ENCODE peak calls at places on chromosomes 4 and X, in four cellular contexts. Y, P, M and F are unnamed samples.

GRCh38 chr4:10305816-10306215 is 151.4 kb downstream of the ZNF518B start:
- DNase-seq in Y (no peak), P (no peak), M (no peak), F (no peak)

GRCh38 chrX:148806145-148806868 is 305.9 kb downstream of the AFF2 start:
- DNase-seq in Y (no peak), P (no peak), M (no peak), F (no peak)

GRCh38 chr4:62709618-62710252 is 1509.6 kb downstream of the ADGRL3 start:
- DNase-seq in Y (no peak), P (no peak), M (no peak), F (no peak)

GRCh38 chr4:81352476-81352875 is 119.2 kb downstream of the RASGEF1B start:
- DNase-seq in Y (no peak), P (no peak), M (no peak), F (no peak)

GRCh38 chr4:15936495-15936894 is 2.0 kb downstream of the FGFBP1 start:
- DNase-seq in Y (peak; percentile 72), P (peak; percentile 60), M (no peak), F (no peak)

GRCh38 chrX:24647257-24648058 is at the start of gene PCYT1B:
- DNase-seq in Y (peak; percentile 62), P (peak; percentile 40), M (no peak), F (peak; percentile 34)

GRCh38 chr4:53055274-53055673 is 193.2 kb downstream of the RASL11B start:
- DNase-seq in Y (no peak), P (no peak), M (no peak), F (no peak)

GRCh38 chr4:82865592-82865991 is 25.4 kb downstream of the SEC31A start:
- DNase-seq in Y (no peak), P (no peak), M (no peak), F (no peak)

GRCh38 chr4:175758050-175758449 is 54.0 kb downstream of the GPM6A start:
- DNase-seq in Y (no peak), P (no peak), M (no peak), F (no peak)

GRCh38 chrX:15973299-15973698 is 118.7 kb upstream of the AP1S2 start:
- DNase-seq in Y (no peak), P (peak; percentile 12), M (peak; percentile 3), F (no peak)

GRCh38 chr4:95560791-95561190 is 12.0 kb upstream of the UNC5C start:
- DNase-seq in Y (no peak), P (no peak), M (no peak), F (no peak)

GRCh38 chr4:109998867-109999303 is 86.2 kb downstream of the EGF start:
- DNase-seq in Y (no peak), P (no peak), M (peak; percentile 37), F (no peak)

GRCh38 chrX:13750204-13750603 is 15.7 kb downstream of the OFD1 start:
- DNase-seq in Y (no peak), P (no peak), M (peak; percentile 46), F (no peak)

GRCh38 chrX:155086202-155086840 is 15.0 kb downstream of the BRCC3 start:
- DNase-seq in Y (no peak), P (peak; percentile 30), M (peak; percentile 22), F (no peak)

GRCh38 chrX:130120746-130121504 is 10.6 kb upstream of the ELF4 start:
- DNase-seq in Y (peak; percentile 80), P (peak; percentile 74), M (peak; percentile 84), F (no peak)

GRCh38 chr4:77701111-77701510 is 95.5 kb downstream of the CXCL13 start:
- DNase-seq in Y (no peak), P (no peak), M (no peak), F (no peak)

GRCh38 chrX:69541959-69542358 is 37.8 kb downstream of the NALF2 start:
- DNase-seq in Y (no peak), P (no peak), M (no peak), F (no peak)

GRCh38 chr4:25908491-25908901 is 5.5 kb upstream of the SMIM20 start:
- DNase-seq in Y (no peak), P (no peak), M (peak; percentile 54), F (peak; percentile 69)

GRCh38 chrX:28988246-28988645 is 401.0 kb downstream of the IL1RAPL1 start:
- DNase-seq in Y (no peak), P (no peak), M (no peak), F (no peak)

GRCh38 chr4:6453688-6453990 is 18.8 kb downstream of the PPP2R2C start:
- DNase-seq in Y (no peak), P (no peak), M (no peak), F (no peak)

GRCh38 chr4:108395786-108396185 is 224.6 kb upstream of the RPL34 start:
- DNase-seq in Y (no peak), P (no peak), M (no peak), F (no peak)

GRCh38 chr4:69485130-69485529 is 10.6 kb downstream of the UGT2B4 start:
- DNase-seq in Y (no peak), P (no peak), M (no peak), F (no peak)

GRCh38 chr4:85741921-85742591 is 267.1 kb downstream of the ARHGAP24 start:
- DNase-seq in Y (peak; percentile 49), P (no peak), M (no peak), F (no peak)

GRCh38 chrX:45518552-45518951 is 317.9 kb upstream of the DIPK2B start:
- DNase-seq in Y (no peak), P (no peak), M (no peak), F (no peak)

GRCh38 chr4:76897522-76898384 is at the start of gene SOWAHB:
- DNase-seq in Y (peak; percentile 87), P (peak; percentile 93), M (peak; percentile 10), F (peak; percentile 70)

GRCh38 chr4:22719218-22719617 is 26.5 kb downstream of the GBA3 start:
- DNase-seq in Y (no peak), P (no peak), M (no peak), F (no peak)

DNA sequence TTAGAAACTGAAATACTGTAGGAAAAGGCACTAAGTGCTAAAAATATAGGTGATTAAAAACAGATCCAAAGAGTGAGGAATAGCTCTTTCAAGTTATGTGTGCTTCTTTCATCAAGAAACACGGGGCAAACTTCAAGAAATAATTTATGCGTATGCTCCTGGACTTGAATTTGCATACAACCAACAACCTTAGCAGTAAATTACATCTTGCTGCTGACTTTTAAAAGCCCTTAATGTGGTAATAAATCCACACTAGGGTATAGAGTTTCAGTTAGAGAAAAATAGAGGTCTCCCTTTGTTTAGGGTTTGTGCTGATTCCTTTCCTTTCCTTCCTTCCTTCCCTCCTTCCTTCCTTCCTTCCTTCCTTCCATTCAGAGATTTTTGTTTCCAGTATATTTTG is 94.5 kb upstream of the GC start:
- DNase-seq in Y (no peak), P (no peak), M (no peak), F (no peak)
- H3K9me3 ChIP-seq in Y (peaks cover 4% of the 10 kb centered on the region), P (no peaks in the 10 kb centered on the region), M (no peaks in the 10 kb centered on the region), F (no peaks in the 10 kb centered on the region)

GRCh38 chrX:1281511-1281910 is 12.9 kb downstream of the CSF2RA start:
- DNase-seq in Y (no peak), P (no peak), M (peak; percentile 45), F (no peak)
- H3K9me3 ChIP-seq in Y (no peaks in the 10 kb centered on the region), P (no peaks in the 10 kb centered on the region), M (no peaks in the 10 kb centered on the region), F (peaks cover 3% of the 10 kb centered on the region)

DNA sequence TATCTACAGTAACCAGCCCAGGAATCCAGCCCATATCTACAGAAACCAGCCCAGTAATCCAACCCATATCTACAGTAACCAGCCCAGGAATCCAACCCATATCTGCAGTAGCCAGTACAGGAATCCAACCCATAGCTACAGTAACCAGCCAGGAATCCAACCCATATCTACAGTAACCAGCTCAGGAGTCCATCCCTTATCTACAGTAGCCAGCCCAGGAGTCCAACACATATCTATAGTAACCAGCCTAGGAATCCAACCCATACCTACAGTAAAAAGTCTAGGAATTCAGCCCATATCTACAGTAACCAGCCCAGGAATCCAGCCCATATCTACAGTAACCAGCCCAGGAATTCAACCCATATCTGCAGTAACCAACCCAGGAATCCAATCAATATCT is 445.0 kb upstream of the BOD1L1 start:
- DNase-seq in Y (no peak), P (no peak), M (no peak), F (no peak)
- H3K9me3 ChIP-seq in Y (peaks cover 36% of the 10 kb centered on the region), P (peaks cover 16% of the 10 kb centered on the region), M (peaks cover 22% of the 10 kb centered on the region), F (no peaks in the 10 kb centered on the region)

GRCh38 chr4:4960574-4960973 is 58.7 kb downstream of the CYTL1 start:
- DNase-seq in Y (no peak), P (no peak), M (no peak), F (no peak)

GRCh38 chr4:4962928-4963327 is 56.3 kb downstream of the CYTL1 start:
- DNase-seq in Y (no peak), P (no peak), M (no peak), F (no peak)

DNA sequence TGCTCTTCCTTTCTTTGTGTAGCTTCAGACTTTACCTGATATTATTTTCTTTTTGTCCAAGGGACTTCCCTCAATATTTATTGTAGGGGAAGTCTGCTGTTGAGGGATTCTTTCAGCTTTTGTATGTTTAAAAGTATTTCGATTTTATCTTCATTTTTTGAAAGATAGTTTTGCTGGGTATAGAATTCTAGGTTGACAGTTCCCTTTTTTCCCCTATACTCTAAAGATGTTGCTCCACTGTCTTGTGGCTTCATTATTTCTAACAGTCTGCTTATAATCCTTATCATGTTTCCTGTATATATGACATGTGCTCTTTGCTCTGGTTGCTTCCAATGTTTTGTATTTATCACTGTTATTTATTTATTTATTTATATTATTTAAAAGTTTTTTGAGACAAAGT is 57.3 kb downstream of the CYTL1 start:
- DNase-seq in Y (no peak), P (no peak), M (no peak), F (no peak)
- H3K9me3 ChIP-seq in Y (peaks cover 47% of the 10 kb centered on the region), P (peaks cover 24% of the 10 kb centered on the region), M (peaks cover 26% of the 10 kb centered on the region), F (peaks cover 5% of the 10 kb centered on the region)

DNA sequence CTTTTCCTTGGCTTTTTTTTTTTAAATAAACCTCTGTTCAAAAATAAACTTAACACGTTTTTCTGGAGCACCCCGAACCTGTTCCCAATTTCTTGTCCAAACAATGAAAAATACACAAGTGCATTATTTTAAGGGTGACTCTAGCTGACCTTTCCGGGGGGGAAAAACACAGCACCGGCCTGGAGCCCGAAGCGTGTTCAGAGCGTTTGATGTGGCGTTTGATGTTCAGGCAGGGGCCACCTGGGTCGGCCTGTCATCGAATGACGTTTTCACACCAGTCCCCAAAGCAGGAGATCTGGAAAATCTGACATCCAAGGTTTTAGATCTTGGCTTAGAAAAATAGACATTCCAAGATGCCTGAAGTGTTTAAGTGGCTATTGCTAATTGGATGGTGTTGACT is 282.1 kb downstream of the SHOX start:
- DNase-seq in Y (no peak), P (no peak), M (no peak), F (no peak)
- H3K9me3 ChIP-seq in Y (no peaks in the 10 kb centered on the region), P (no peaks in the 10 kb centered on the region), M (no peaks in the 10 kb centered on the region), F (no peaks in the 10 kb centered on the region)

DNA sequence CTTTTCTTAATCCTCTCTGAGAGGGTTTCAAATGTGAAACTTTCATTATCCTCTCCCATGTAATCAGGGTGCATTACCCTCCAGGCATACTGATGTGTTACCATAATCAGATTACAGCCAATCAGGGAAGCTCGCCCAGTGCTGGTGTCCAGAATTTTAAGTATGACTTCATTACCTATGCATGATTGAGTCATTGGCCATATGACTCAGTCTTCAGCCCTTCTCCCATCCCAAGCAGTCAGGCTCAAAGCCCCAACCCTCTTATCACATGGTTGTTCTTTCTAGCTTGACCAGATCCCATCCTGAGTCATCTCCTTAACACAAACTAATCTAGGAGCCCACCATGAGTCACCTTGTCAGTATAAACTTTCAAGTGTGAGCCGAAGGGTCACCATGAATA is 1668.1 kb upstream of the AGA start:
- DNase-seq in Y (no peak), P (no peak), M (no peak), F (peak; percentile 71)
- H3K9me3 ChIP-seq in Y (no peaks in the 10 kb centered on the region), P (no peaks in the 10 kb centered on the region), M (no peaks in the 10 kb centered on the region), F (no peaks in the 10 kb centered on the region)

GRCh38 chr4:176995-177394 is 52.7 kb downstream of the ZNF718 start:
- DNase-seq in Y (no peak), P (no peak), M (no peak), F (no peak)
- H3K9me3 ChIP-seq in Y (peaks cover 100% of the 10 kb centered on the region), P (peaks cover 91% of the 10 kb centered on the region), M (peaks cover 19% of the 10 kb centered on the region), F (peaks cover 40% of the 10 kb centered on the region)

GRCh38 chr4:126113058-126113457 is 798.3 kb downstream of the FAT4 start:
- DNase-seq in Y (no peak), P (no peak), M (no peak), F (no peak)
- H3K9me3 ChIP-seq in Y (peaks cover 78% of the 10 kb centered on the region), P (peaks cover 10% of the 10 kb centered on the region), M (no peaks in the 10 kb centered on the region), F (no peaks in the 10 kb centered on the region)

GRCh38 chr4:58209576-58209975 is 1099.4 kb upstream of the IGFBP7 start:
- DNase-seq in Y (no peak), P (no peak), M (no peak), F (no peak)
- H3K9me3 ChIP-seq in Y (no peaks in the 10 kb centered on the region), P (no peaks in the 10 kb centered on the region), M (no peaks in the 10 kb centered on the region), F (no peaks in the 10 kb centered on the region)